ENCODE peak calls at places on chromosomes 12 and 14, in six cellular contexts. V, D, I, E, C and Q are unnamed samples.

GRCh38 chr12:6097384-6097783 is 27.1 kb downstream of the VWF start:
- DNase-seq in V (no peak), D (no peak), I (no peak), E (no peak), C (no peak), Q (no peak)

GRCh38 chr14:89983375-89983774 is 27.6 kb downstream of the TDP1 start:
- DNase-seq in V (no peak), D (no peak), I (no peak), E (no peak), C (no peak), Q (no peak)

GRCh38 chr12:114926341-114926740 is 242.4 kb upstream of the TBX3 start:
- DNase-seq in V (no peak), D (no peak), I (no peak), E (no peak), C (no peak), Q (no peak)

GRCh38 chr14:66272221-66272620 is 213.9 kb upstream of the CCDC196 start:
- DNase-seq in V (no peak), D (no peak), I (no peak), E (no peak), C (no peak), Q (no peak)

GRCh38 chr14:33475623-33476022 is 475.3 kb downstream of the EGLN3 start:
- DNase-seq in V (no peak), D (peak), I (no peak), E (peak), C (peak), Q (no peak)

GRCh38 chr14:46686652-46687051 is 35.1 kb upstream of the RPL10L start:
- DNase-seq in V (no peak), D (no peak), I (no peak), E (no peak), C (no peak), Q (no peak)

GRCh38 chr12:108306014-108306501 is 33.1 kb downstream of the CMKLR1 start:
- DNase-seq in V (no peak), D (no peak), I (no peak), E (no peak), C (peak), Q (no peak)

GRCh38 chr14:56555921-56556570 is 23.6 kb upstream of the TMEM260 start:
- DNase-seq in V (no peak), D (no peak), I (no peak), E (no peak), C (peak), Q (peak)

GRCh38 chr14:68894802-68895201 is 84.3 kb downstream of the ACTN1 start:
- DNase-seq in V (no peak), D (no peak), I (no peak), E (no peak), C (peak), Q (no peak)

GRCh38 chr14:85252011-85252410 is 277.9 kb upstream of the FLRT2 start:
- DNase-seq in V (peak), D (peak), I (no peak), E (no peak), C (peak), Q (no peak)

GRCh38 chr14:64745511-64746041 is 41.4 kb downstream of the PLEKHG3 start:
- DNase-seq in V (no peak), D (no peak), I (no peak), E (no peak), C (peak), Q (no peak)

GRCh38 chr12:12008931-12009611 is 61.7 kb upstream of the BCL2L14 start:
- DNase-seq in V (peak), D (no peak), I (peak), E (no peak), C (peak), Q (no peak)

GRCh38 chr14:76953196-76953945 is 75.1 kb downstream of the IRF2BPL start:
- DNase-seq in V (no peak), D (peak), I (peak), E (peak), C (peak), Q (no peak)

GRCh38 chr14:68088463-68088862 is 268.9 kb downstream of the RAD51B start:
- DNase-seq in V (peak), D (no peak), I (no peak), E (no peak), C (peak), Q (no peak)

GRCh38 chr14:79627058-79627457 is 584.2 kb downstream of the DIO2 start:
- DNase-seq in V (no peak), D (no peak), I (no peak), E (no peak), C (no peak), Q (no peak)

GRCh38 chr12:124720687-124721500 is 142.8 kb downstream of the SCARB1 start:
- DNase-seq in V (peak), D (peak), I (no peak), E (no peak), C (peak), Q (peak)

GRCh38 chr12:121189061-121189886 is 20.7 kb upstream of the P2RX4 start:
- DNase-seq in V (no peak), D (no peak), I (no peak), E (no peak), C (no peak), Q (no peak)

GRCh38 chr14:86391085-86391484 is 861.1 kb downstream of the FLRT2 start:
- DNase-seq in V (no peak), D (no peak), I (no peak), E (no peak), C (no peak), Q (no peak)

GRCh38 chr12:91133871-91134270 is 22.6 kb upstream of the LUM start:
- DNase-seq in V (no peak), D (no peak), I (no peak), E (no peak), C (peak), Q (no peak)

GRCh38 chr14:60506985-60507829 is 1.7 kb upstream of the SIX6 start:
- DNase-seq in V (no peak), D (no peak), I (no peak), E (no peak), C (no peak), Q (no peak)

GRCh38 chr14:34043627-34044372 is 92.9 kb upstream of the EGLN3 start:
- DNase-seq in V (no peak), D (peak), I (no peak), E (no peak), C (no peak), Q (no peak)

GRCh38 chr14:92297818-92298595 is 25.0 kb upstream of the SLC24A4 start:
- DNase-seq in V (no peak), D (no peak), I (no peak), E (no peak), C (no peak), Q (no peak)

GRCh38 chr12:47995976-47996375 is 8.3 kb downstream of the COL2A1 start:
- DNase-seq in V (peak), D (peak), I (no peak), E (no peak), C (peak), Q (no peak)